ENCODE peak calls at places on chromosomes 2 and 18, in seven cellular contexts. V, S, T, E, Y, R and X are unnamed samples.

GRCh38 chr18:23963443-23964185 is 50.9 kb upstream of the TTC39C start:
- DNase-seq in E (no peak), S (no peak), V (no peak), R (no peak), T (no peak), Y (no peak), X (no peak)

GRCh38 chr2:219214141-219214540 is 4.6 kb downstream of the ABCB6 start:
- DNase-seq in V (no peak), Y (no peak), E (no peak), R (no peak), S (no peak), T (no peak), X (no peak)

GRCh38 chr2:152054593-152054992 is 44.3 kb downstream of the CACNB4 start:
- DNase-seq in Y (no peak), S (no peak), T (no peak), V (no peak), R (peak; percentile 95), E (peak; percentile 65), X (no peak)

GRCh38 chr2:240933966-240934700 is 28.0 kb downstream of the CROCC2 start:
- DNase-seq in T (peak; percentile 26), V (no peak), E (no peak), Y (no peak), S (no peak), R (no peak), X (no peak)

GRCh38 chr2:172094319-172095145 is 8.2 kb downstream of the DLX2 start:
- DNase-seq in Y (no peak), R (no peak), S (no peak), V (no peak), E (peak; percentile 40), T (no peak), X (no peak)

GRCh38 chr18:14944838-14945237 is 196.9 kb downstream of the ANKRD30B start:
- DNase-seq in V (no peak), E (no peak), S (no peak), T (no peak), Y (no peak), R (no peak), X (no peak)

GRCh38 chr2:159124441-159124911 is 156.0 kb downstream of the TANC1 start:
- DNase-seq in V (no peak), Y (no peak), E (peak; percentile 86), S (peak; percentile 60), T (peak; percentile 63), R (peak; percentile 99), X (no peak)

GRCh38 chr2:162677476-162677875 is 161.1 kb downstream of the KCNH7 start:
- DNase-seq in R (peak; percentile 86), E (no peak), V (no peak), T (no peak), Y (no peak), S (no peak), X (no peak)

GRCh38 chr18:5417342-5417741 is 121.8 kb upstream of the ZBTB14 start:
- DNase-seq in E (no peak), Y (peak; percentile 44), S (no peak), V (no peak), R (peak; percentile 2), T (peak; percentile 59), X (no peak)

GRCh38 chr18:48228841-48229240 is 180.3 kb downstream of the ZBTB7C start:
- DNase-seq in S (no peak), Y (peak; percentile 9), T (no peak), E (no peak), R (no peak), V (no peak), X (no peak)

GRCh38 chr2:157574165-157574564 is 54.5 kb downstream of the ACVR1C start:
- DNase-seq in R (no peak), Y (no peak), V (no peak), S (no peak), E (no peak), T (no peak), X (no peak)

GRCh38 chr2:33526132-33526531 is 49.7 kb downstream of the RASGRP3 start:
- DNase-seq in V (no peak), R (peak; percentile 68), E (no peak), T (no peak), S (no peak), Y (no peak), X (no peak)

GRCh38 chr2:177348735-177349693 is 43.6 kb upstream of the AGPS start:
- DNase-seq in R (no peak), S (no peak), V (no peak), E (no peak), Y (no peak), T (no peak), X (no peak)

GRCh38 chr2:174675615-174676014 is 78.0 kb upstream of the WIPF1 start:
- DNase-seq in T (no peak), V (no peak), S (no peak), Y (no peak), R (no peak), E (no peak), X (peak; percentile 16)

GRCh38 chr2:125070726-125071505 is 1045.8 kb downstream of the CNTNAP5 start:
- DNase-seq in T (no peak), E (no peak), V (no peak), Y (no peak), S (no peak), R (no peak), X (no peak)

GRCh38 chr2:199443589-199444130 is 14.1 kb downstream of the SATB2 start:
- DNase-seq in E (no peak), Y (no peak), S (no peak), V (no peak), T (no peak), R (no peak), X (no peak)

GRCh38 chr2:108370080-108370479 is 7.7 kb upstream of the SULT1C4 start:
- DNase-seq in R (peak; percentile 22), E (peak; percentile 74), S (no peak), V (no peak), Y (no peak), T (no peak), X (no peak)

GRCh38 chr18:10122116-10122515 is 208.3 kb downstream of the VAPA start:
- DNase-seq in Y (no peak), V (no peak), R (peak; percentile 90), T (no peak), E (peak; percentile 83), S (no peak), X (no peak)

GRCh38 chr18:76354348-76354747 is 140.7 kb downstream of the ZNF516 start:
- DNase-seq in Y (no peak), E (no peak), V (no peak), R (peak; percentile 75), S (no peak), T (no peak), X (no peak)

GRCh38 chr2:174217883-174218282 is 30.4 kb downstream of the OLA1 start:
- DNase-seq in V (no peak), T (no peak), S (no peak), R (peak; percentile 9), E (no peak), Y (no peak), X (no peak)

DNA sequence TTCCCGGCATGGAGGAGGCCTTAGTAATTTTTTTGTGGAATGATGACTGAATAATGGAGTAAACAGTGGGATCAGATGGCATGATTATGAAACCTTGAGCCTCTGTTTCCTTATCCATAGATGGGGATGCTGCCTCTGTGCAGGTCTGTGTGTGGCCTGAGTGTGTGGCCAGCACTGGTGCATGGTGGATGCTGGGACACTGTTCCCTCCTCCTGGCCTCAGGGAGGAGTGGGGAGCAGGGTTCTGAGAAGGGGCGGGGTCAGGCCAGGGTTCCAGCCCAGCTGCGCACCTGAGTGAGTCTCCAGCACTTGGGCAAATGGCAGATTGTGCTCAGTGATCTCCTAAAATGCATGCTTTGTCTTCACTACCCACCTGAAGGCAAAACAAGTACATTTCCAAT is 66.4 kb downstream of the DCDC2C start:
- DNase-seq in Y (no peak), T (no peak), E (no peak), R (no peak), V (no peak), S (no peak), X (no peak)
- H3K27me3 ChIP-seq in Y (no peaks in the 10 kb centered on the region), T (peaks cover 10% of the 10 kb centered on the region), E (peaks cover 97% of the 10 kb centered on the region), R (no peaks in the 10 kb centered on the region), V (no peaks in the 10 kb centered on the region), S (peaks cover 3% of the 10 kb centered on the region), X (no peaks in the 10 kb centered on the region)

DNA sequence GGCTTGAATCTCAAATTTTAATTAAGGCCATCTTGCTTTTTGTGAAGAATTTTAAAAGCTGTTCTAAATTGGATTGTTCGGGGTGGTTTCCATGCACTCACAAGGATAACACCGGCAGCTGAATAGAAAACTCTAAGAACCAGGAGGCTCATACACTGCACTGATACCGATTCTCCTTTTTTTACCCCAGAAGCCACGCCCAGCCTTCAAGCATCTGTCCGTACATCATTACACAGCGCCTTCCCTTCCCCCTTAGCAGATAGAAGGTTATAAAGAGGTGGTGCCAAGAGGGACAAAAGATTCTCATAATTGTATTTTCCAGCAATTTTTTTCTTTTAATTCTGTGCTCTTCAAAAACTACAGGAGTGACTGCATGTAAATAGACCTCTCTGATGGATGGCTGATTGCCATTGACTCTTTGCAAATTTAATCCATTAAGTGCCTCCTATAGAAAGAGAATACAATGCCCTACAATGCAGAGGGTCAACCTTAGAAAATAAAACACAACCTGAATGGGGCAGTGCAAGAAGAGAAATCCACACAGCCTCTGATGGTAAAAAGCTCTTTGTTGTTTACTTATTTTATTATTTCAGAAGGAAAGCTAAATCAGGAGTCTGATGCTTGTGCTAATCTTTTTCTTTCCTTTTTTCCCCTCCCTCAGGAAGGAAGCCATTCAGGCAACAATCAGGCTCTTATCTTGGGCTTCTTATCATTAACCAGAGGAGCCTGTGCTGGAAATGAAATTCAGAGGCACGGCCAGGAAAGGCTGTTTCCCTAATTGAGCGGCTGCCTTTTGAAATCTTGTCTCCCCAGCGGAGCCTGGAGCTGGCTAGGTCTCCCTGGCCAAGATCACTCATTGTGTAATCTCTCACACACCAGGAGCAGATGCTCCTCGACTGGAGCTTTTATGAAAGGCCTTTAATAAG is 198.9 kb upstream of the NABP1 start:
- DNase-seq in T (peak; percentile 53), Y (peak; percentile 57), V (no peak), R (peak; percentile 78), E (no peak), S (no peak), X (no peak)
- TF ChIP-seq CTCF in T (no peak), Y (no peak), V (no peak), R (no peak), E (no peak), S (no peak), X (no peak)

DNA sequence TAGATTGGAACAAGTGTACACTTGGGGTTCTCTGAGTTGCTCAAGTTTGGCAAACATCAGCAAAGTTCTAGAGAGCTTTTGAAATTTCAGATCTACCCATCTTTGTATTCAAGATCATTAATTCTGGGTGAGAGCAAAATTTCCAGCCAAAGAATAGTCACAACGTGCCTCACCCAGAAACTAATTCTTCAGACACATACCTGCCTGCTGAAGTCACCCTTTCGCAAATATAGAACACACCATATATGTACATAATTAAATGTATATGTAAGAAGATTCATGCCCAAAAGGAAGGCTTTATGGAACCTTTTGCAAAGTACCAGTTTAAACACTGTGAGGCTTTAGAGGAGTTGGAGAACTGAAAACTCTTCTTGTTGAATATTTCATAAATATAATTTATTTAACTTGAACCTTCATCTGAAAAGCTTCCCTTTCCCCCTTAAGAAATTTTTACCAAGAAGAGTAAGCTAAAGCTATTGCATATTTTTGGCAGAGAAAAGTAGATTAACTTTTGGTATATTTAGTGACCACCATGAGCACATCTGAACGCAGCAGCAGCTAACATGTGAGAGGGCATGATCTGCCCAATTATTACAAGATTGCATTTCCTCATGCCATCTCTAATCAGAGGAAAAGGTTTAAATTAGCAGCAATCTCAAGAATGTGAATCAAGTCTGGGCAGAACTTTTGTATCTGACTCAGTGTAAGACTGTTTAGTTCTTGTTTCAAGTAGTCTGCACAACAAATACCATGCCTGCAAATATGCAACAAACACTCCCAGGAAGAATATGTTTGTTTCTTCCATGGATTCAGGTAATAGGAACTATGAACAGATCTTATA is 8.2 kb downstream of the RND3 start:
- DNase-seq in Y (no peak), E (peak; percentile 87), S (no peak), R (peak; percentile 80), V (no peak), T (no peak), X (no peak)
- H3K27ac ChIP-seq in Y (peak overlapping the region; percentile 93), E (peak overlapping the region; percentile 93), S (peak overlapping the region; percentile 4), R (peak overlapping the region; percentile 5), V (peak overlapping the region; percentile 68), T (no peak overlapping the region), X (no peak overlapping the region)

GRCh38 chr2:26850002-26850431 is 2.1 kb downstream of the DPYSL5 start:
- DNase-seq in Y (no peak), E (no peak), S (no peak), R (no peak), V (no peak), T (no peak), X (no peak)
- H3K27me3 ChIP-seq in Y (peaks cover 86% of the 10 kb centered on the region), E (peaks cover 24% of the 10 kb centered on the region), S (peaks cover 77% of the 10 kb centered on the region), R (peaks cover 67% of the 10 kb centered on the region), V (peaks cover 15% of the 10 kb centered on the region), T (peaks cover 97% of the 10 kb centered on the region), X (peaks cover 77% of the 10 kb centered on the region)